ENCODE peak calls at places on chromosomes 7 and 10, in seven cellular contexts. F, V, M, Q, N, S and P are unnamed samples.

GRCh38 chr10:51389415-51390342 is 309.7 kb downstream of the CSTF2T start:
- DNase-seq in Q (no peak), V (peak), S (peak), N (peak), F (peak), M (peak), P (peak)

GRCh38 chr10:71363936-71364335 is 32.8 kb upstream of the CDH23 start:
- DNase-seq in Q (no peak), V (no peak), S (no peak), F (no peak), N (no peak), M (no peak), P (no peak)

GRCh38 chr7:157112706-157113105 is 26.0 kb upstream of the UBE3C start:
- DNase-seq in N (no peak), F (no peak), S (no peak), Q (no peak), M (no peak), V (no peak), P (no peak)

GRCh38 chr10:122181901-122182799 is 88.9 kb upstream of the BTBD16 start:
- DNase-seq in F (peak), N (no peak), S (no peak), M (no peak), V (no peak), Q (no peak), P (no peak)

GRCh38 chr7:107924841-107925490 is 34.0 kb downstream of the DLD start:
- DNase-seq in M (peak), N (no peak), Q (no peak), S (no peak), V (no peak), F (no peak), P (no peak)

GRCh38 chr10:104406715-104407517 is 53.3 kb downstream of the CFAP58 start:
- DNase-seq in Q (no peak), M (no peak), N (no peak), F (peak), S (peak), V (no peak), P (no peak)

GRCh38 chr7:117383826-117384225 is 43.5 kb downstream of the ASZ1 start:
- DNase-seq in N (no peak), S (no peak), M (no peak), V (no peak), F (no peak), Q (no peak), P (no peak)

GRCh38 chr7:130901209-130901783 is 167.3 kb upstream of the KLF14 start:
- DNase-seq in M (no peak), N (peak), S (peak), Q (no peak), F (peak), V (peak), P (peak)

GRCh38 chr10:24340429-24340828 is 131.5 kb downstream of the KIAA1217 start:
- DNase-seq in N (no peak), V (no peak), M (no peak), F (no peak), S (no peak), Q (no peak), P (no peak)

GRCh38 chr10:70891636-70892035 is 3.3 kb upstream of the PCBD1 start:
- DNase-seq in F (peak), S (no peak), V (no peak), Q (no peak), N (no peak), M (no peak), P (no peak)

GRCh38 chr10:101814466-101815041 is 3.7 kb downstream of the OGA start:
- DNase-seq in F (no peak), S (no peak), M (no peak), N (no peak), V (no peak), Q (no peak), P (no peak)